ENCODE peak calls at places on chromosome 20, in six cellular contexts. G, U, O, Y, B and F are unnamed samples. For H3K9me2, the result is how much of the 10 kb centered on the place peaks cover.

GRCh38 chr20:51815383-51816076 is 13.2 kb upstream of the SALL4 start:
- DNase-seq in U (no peak), O (no peak), G (no peak), Y (no peak), B (no peak), F (no peak)

GRCh38 chr20:3011752-3012151 is 31.7 kb upstream of the GNRH2 start:
- DNase-seq in B (no peak), G (no peak), Y (no peak), O (no peak), U (no peak), F (no peak)

GRCh38 chr20:51738877-51739447 is 29.2 kb downstream of the ATP9A start:
- DNase-seq in U (peak), G (peak), Y (no peak), B (peak), O (no peak), F (no peak)

GRCh38 chr20:48648482-48649051 is 179.2 kb downstream of the PREX1 start:
- DNase-seq in B (no peak), U (no peak), Y (no peak), O (no peak), G (peak), F (no peak)

GRCh38 chr20:11979306-11980128 is 61.8 kb downstream of the BTBD3 start:
- DNase-seq in B (no peak), U (no peak), Y (no peak), G (no peak), O (no peak), F (peak)

GRCh38 chr20:40993794-40994540 is 34.7 kb upstream of the TOP1 start:
- DNase-seq in Y (peak), O (no peak), B (no peak), G (no peak), U (no peak), F (no peak)

GRCh38 chr20:46751856-46752255 is 42.4 kb downstream of the SLC2A10 start:
- DNase-seq in U (no peak), B (no peak), O (no peak), G (no peak), Y (no peak), F (no peak)

GRCh38 chr20:48614593-48615274 is 213.1 kb downstream of the PREX1 start:
- DNase-seq in G (peak), U (no peak), O (no peak), Y (no peak), B (no peak), F (no peak)

GRCh38 chr20:6360766-6361165 is 237.9 kb upstream of the FERMT1 start:
- DNase-seq in G (no peak), O (no peak), U (no peak), Y (no peak), B (no peak), F (no peak)

GRCh38 chr20:48733296-48733790 is 94.5 kb downstream of the PREX1 start:
- DNase-seq in U (no peak), G (peak), B (no peak), Y (peak), O (no peak), F (no peak)

GRCh38 chr20:58071991-58072390 is 156.5 kb downstream of the ANKRD60 start:
- DNase-seq in G (no peak), Y (no peak), U (no peak), O (no peak), B (no peak), F (no peak)

GRCh38 chr20:16004108-16004854 is 569.0 kb downstream of the KIF16B start:
- DNase-seq in O (no peak), U (peak), G (no peak), B (no peak), Y (no peak), F (no peak)

GRCh38 chr20:54221383-54221782 is 13.5 kb downstream of the PFDN4 start:
- DNase-seq in O (no peak), G (peak), B (no peak), Y (peak), U (no peak), F (peak)

GRCh38 chr20:43514062-43514971 is 6.8 kb downstream of the L3MBTL1 start:
- DNase-seq in G (peak), Y (peak), O (peak), U (peak), B (peak), F (peak)

GRCh38 chr20:61874421-61875068 is 191.1 kb downstream of the TAF4 start:
- DNase-seq in Y (peak), G (no peak), B (peak), U (peak), O (no peak), F (no peak)

GRCh38 chr20:57659131-57659788 is 39.0 kb upstream of the ZBP1 start:
- DNase-seq in Y (no peak), U (no peak), O (peak), G (no peak), B (no peak), F (no peak)

GRCh38 chr20:2955257-2955950 is 82.1 kb downstream of the PTPRA start:
- DNase-seq in Y (no peak), G (no peak), B (no peak), O (no peak), U (no peak), F (peak)

GRCh38 chr20:22425344-22426295 is 158.8 kb downstream of the FOXA2 start:
- DNase-seq in B (no peak), Y (no peak), U (no peak), O (no peak), G (no peak), F (no peak)

GRCh38 chr20:1816384-1817381 is 78.5 kb upstream of the SIRPA start:
- DNase-seq in U (no peak), Y (no peak), B (no peak), O (no peak), G (peak), F (no peak)

GRCh38 chr20:46027245-46027853 is 1.7 kb upstream of the SLC12A5 start:
- DNase-seq in O (no peak), B (no peak), Y (peak), G (peak), U (peak), F (peak)

GRCh38 chr20:49385471-49385870 is 97.0 kb downstream of the KCNB1 start:
- DNase-seq in U (peak), O (peak), B (peak), G (peak), Y (peak), F (peak)

GRCh38 chr20:49395183-49395582 is 87.3 kb downstream of the KCNB1 start:
- DNase-seq in B (no peak), U (no peak), O (no peak), Y (no peak), G (no peak), F (no peak)

GRCh38 chr20:35954907-35955251 is 577 bp upstream of the SCAND1 start:
- DNase-seq in Y (peak), G (peak), O (no peak), B (no peak), U (no peak), F (peak)

GRCh38 chr20:59042151-59042795 is at the start of gene PRELID3B:
- DNase-seq in U (peak), G (peak), Y (peak), O (peak), B (no peak), F (no peak)

GRCh38 chr20:57266251-57267157 is at the start of gene BMP7:
- DNase-seq in B (no peak), U (peak), G (no peak), Y (peak), O (peak), F (no peak)

GRCh38 chr20:9359561-9360308 is 154.7 kb upstream of the LAMP5 start:
- DNase-seq in U (peak), B (peak), G (peak), Y (peak), O (peak), F (peak)

GRCh38 chr20:42688576-42688975 is 501.1 kb downstream of the PTPRT start:
- DNase-seq in B (no peak), U (peak), Y (no peak), G (no peak), O (no peak), F (no peak)

GRCh38 chr20:16212790-16213189 is 360.5 kb downstream of the KIF16B start:
- DNase-seq in U (no peak), O (no peak), B (no peak), G (no peak), Y (no peak), F (no peak)

GRCh38 chr20:45157977-45158376 is 16.7 kb upstream of the PI3 start:
- DNase-seq in G (peak), Y (no peak), O (no peak), U (peak), B (peak), F (no peak)

GRCh38 chr20:55893031-55893430 is 112.3 kb downstream of the CBLN4 start:
- DNase-seq in Y (no peak), G (no peak), B (no peak), U (no peak), O (no peak), F (no peak)

GRCh38 chr20:47453167-47453782 is 48.4 kb upstream of the NCOA3 start:
- DNase-seq in O (no peak), G (peak), U (peak), Y (peak), B (peak), F (peak)

GRCh38 chr20:14341782-14342181 is 4.4 kb upstream of the FLRT3 start:
- DNase-seq in Y (no peak), G (no peak), O (no peak), B (no peak), U (peak), F (no peak)

GRCh38 chr20:47792021-47792618 is 6.8 kb upstream of the SULF2 start:
- DNase-seq in O (no peak), B (no peak), G (peak), Y (no peak), U (peak), F (no peak)

GRCh38 chr20:30594112-30594511 is 663.4 kb upstream of the DEFB115 start:
- DNase-seq in B (no peak), G (no peak), Y (no peak), U (no peak), O (peak), F (no peak)

GRCh38 chr20:20214757-20215275 is 153.1 kb upstream of the INSM1 start:
- DNase-seq in Y (no peak), B (no peak), G (no peak), U (no peak), O (no peak), F (no peak)

GRCh38 chr20:46031701-46032254 is 2.8 kb downstream of the SLC12A5 start:
- DNase-seq in B (no peak), O (peak), U (no peak), Y (no peak), G (no peak), F (no peak)

DNA sequence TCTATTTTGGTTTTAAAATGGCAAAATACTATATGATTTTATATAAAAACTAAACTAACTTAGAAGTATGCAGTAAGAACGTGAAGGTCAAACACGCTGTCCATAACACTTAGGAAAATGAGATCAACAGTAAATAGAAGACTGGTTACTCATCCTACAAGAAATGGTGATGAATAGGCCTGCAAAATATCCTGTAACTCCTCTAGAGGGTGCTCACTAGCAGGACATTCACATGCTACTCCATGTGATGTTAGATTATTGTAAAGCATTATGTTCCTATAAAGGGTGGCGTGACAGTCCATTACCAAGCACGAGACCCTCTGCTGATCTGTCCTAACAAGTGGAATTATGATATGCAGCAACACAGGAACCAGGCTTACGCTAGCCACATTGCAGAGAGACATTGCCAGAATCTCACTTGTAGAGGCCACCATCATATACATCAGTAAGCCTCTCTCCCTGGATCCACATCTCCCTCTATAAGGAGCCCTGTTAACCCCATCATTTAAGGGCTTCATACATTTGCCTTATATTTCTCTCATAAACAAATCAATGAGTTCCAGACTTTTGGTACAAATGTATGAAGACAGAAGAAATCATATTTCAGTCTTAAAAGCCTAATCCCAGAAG is 18.0 kb upstream of the DEFB129 start:
- DNase-seq in Y (peak), B (peak), G (peak), O (peak), U (peak), F (peak)
- TF ChIP-seq CTCF in Y (peak), B (peak), G (peak), O (peak), U (peak), F (peak)

DNA sequence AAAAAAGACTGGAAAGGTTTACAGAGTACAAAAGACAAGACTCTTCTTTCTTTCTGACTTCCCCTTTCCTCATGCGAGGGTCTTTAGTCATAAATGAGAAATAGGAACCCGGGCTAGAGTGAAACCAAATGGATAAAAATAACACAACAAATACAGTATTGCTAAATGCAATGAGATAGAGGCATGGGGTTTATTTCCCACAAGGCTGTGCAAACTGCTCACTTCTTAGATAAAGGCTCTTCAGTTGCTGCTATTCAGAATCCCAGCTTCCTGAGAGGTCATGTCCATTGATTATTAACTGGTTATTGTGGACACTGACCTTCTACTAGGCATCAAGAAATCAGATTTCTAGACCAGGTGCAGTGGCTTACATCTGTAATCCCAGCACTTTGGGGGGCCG is 13.5 kb upstream of the GHRH start:
- DNase-seq in B (no peak), O (no peak), G (no peak), U (no peak), Y (peak), F (no peak)
- H3K4me2 ChIP-seq in B (no peak), O (no peak), G (no peak), U (no peak), Y (peak), F (peak)

DNA sequence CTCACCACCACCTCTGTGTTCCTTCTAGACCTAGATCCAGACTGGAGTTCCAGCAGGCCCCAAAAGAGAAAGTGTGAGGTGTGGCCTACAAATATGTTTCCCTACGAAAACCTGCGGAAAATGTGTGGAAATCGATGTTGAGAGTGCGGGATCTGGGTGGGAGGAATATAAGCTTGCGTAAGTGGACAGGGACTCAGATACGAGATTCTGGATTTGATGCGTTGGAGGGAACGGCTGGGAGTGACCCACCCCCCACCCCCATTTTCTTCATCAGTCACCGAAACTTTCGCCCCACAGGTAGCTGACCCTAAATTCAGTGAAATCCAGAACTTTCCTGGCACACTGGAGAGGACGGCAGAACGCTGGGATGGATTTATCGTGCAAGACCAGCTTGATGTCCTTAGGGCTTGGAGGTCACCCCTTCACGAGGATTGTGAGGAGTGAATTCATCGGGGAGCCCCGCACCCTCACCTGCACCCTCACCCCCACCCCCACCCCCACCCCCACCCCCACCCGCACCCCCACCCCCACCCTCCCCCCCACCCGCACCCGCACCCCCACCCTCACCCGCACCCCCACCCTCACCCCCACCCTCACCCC is 13.2 kb upstream of the TCFL5 start:
- DNase-seq in Y (no peak), U (no peak), B (no peak), O (peak), G (peak), F (no peak)
- H3K9me2 ChIP-seq in Y (under half), U (under half), B (under half), O (under half), G (under half), F (under half)

GRCh38 chr20:50445367-50446151 is 64.6 kb upstream of the PTPN1 start:
- DNase-seq in G (no peak), Y (no peak), O (no peak), B (no peak), U (no peak), F (no peak)
- TF ChIP-seq CTCF in G (no peak), Y (no peak), O (no peak), B (no peak), U (no peak), F (no peak)

DNA sequence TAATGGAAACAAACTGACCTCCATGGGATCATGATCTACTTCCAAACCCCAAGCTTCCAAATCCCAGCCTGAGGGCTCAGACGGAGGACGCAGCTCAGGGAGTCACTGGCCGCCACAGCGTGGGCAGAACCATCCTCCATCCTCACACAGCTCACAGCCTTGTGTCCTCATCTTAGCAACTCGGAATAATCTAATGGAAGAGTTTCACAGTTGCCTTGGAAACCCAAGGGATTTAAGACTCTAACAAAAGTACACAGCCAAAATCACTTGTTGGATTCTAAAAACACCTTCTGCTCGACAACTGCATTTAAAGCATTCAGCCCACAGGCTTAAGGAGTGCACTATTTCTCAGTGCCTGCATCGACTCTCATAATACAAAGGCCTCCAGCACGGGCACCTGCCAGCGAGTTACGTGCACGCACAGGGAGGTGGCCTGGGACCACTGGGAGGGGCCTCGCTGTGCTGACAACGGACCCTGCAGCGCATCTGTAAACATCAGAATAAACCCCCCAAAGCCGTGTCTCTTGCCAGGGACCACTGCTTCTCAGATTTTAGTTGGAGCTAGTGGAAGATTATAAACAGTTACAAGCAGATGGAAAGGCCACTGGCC is 45.3 kb downstream of the ZBTB46 start:
- DNase-seq in U (no peak), O (no peak), Y (no peak), G (no peak), B (no peak), F (no peak)
- H3K4me2 ChIP-seq in U (no peak), O (no peak), Y (peak), G (no peak), B (no peak), F (no peak)

DNA sequence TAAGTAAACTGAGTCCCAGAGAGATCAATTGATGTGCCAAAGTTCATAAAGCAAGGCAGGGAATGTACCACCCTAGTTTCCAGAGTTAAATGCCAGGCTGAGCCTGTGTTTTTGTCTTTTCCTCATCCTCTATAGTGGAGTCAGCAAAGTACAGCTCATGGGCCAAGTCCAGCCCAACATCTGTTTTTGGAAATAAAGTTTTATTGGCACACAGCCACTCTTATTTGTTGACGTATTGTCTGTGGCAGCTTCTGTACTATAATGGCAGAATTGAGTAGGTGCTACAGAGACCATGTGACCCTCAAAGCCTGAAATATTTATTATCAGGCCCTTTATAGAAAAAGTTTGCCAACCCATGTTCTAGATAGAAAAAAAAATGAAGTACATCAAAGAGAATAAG is 187.0 kb downstream of the TSHZ2 start:
- DNase-seq in O (no peak), U (no peak), G (no peak), Y (no peak), B (no peak), F (no peak)
- H3K9me2 ChIP-seq in O (under half), U (under half), G (under half), Y (under half), B (under half), F (under half)

GRCh38 chr20:24627926-24628325 is 158.5 kb downstream of the SYNDIG1 start:
- DNase-seq in Y (no peak), B (no peak), O (no peak), G (no peak), U (no peak), F (no peak)
- TF ChIP-seq CTCF in Y (no peak), B (no peak), O (no peak), G (no peak), U (no peak), F (no peak)

DNA sequence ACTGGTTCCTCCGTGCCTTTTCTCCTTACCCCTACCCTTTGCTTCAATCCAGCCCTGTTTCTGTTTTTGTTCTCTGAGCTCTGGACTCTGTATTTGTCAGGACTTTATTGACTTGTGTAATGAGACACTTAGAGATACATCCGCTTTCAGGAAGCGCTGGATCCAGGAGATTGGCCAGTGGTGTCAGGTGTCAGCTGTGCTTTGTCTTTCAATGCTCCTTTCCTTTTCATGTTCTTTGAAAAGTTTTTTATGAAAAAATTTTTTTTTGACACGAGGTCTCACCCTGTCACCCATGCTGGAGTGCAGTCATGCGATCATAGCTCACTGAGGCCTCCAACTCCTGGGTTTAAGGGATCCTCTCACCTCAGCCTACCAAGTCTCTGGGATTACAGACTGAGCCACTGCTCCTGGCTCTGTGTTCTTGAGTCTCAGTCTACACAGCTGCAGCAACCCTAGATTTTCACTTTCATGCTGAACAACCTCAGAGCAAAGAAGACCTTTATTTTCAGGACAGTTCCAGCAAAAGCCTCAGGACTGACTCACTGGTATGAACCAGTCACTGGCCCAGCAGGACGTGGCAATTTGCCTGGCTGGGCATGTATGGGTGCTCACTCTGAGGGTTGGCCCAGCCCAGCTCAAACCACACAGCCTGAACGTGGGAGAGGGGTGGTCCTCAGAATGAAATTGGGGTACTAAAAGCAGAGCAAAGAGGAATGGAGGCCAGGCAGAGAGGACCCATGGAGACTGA is 108.5 kb downstream of the DHX35 start:
- DNase-seq in U (no peak), G (no peak), O (no peak), Y (no peak), B (peak), F (no peak)
- H3K4me2 ChIP-seq in U (no peak), G (no peak), O (no peak), Y (no peak), B (peak), F (no peak)